ENCODE peak calls at places on chromosomes 4 and X, in ten cellular contexts. K is esophagus muscularis mucosa, I is tibial nerve, O is ovary, M is suprapubic skin, E is A549, U is transverse colon, Q is HepG2, J is sigmoid colon, B is H1. X is an unnamed sample.

GRCh38 chr4:2591189-2591588 is 54.7 kb downstream of the FAM193A start:
- DNase-seq in U (no peak), K (no peak), Q (no peak), J (no peak), M (no peak), I (no peak), B (no peak), O (peak; percentile 28), E (no peak), X (peak; percentile 54)

GRCh38 chrX:150158554-150159332 is 204.4 kb upstream of the MAMLD1 start:
- DNase-seq in M (no peak), U (no peak), Q (no peak), I (no peak), B (no peak), K (peak; percentile 31), E (no peak), O (no peak), J (no peak), X (peak; percentile 19)

GRCh38 chr4:165537028-165537648 is 158.3 kb downstream of the CPE start:
- DNase-seq in I (no peak), B (no peak), U (no peak), E (peak; percentile 38), O (no peak), Q (peak; percentile 40), K (no peak), M (no peak), J (no peak), X (peak; percentile 32)

GRCh38 chrX:134734343-134735001 is 76.2 kb upstream of the PLAC1 start:
- DNase-seq in M (no peak), Q (no peak), O (peak; percentile 75), E (no peak), B (no peak), K (no peak), I (no peak), J (no peak), U (no peak), X (peak; percentile 29)

GRCh38 chr4:1008840-1009646 is 2.4 kb upstream of the FGFRL1 start:
- DNase-seq in U (peak; percentile 53), J (peak; percentile 79), B (no peak), Q (no peak), E (no peak), I (no peak), M (no peak), K (no peak), O (no peak), X (no peak)

GRCh38 chrX:131649741-131650140 is 105.9 kb downstream of the OR13H1 start:
- DNase-seq in U (no peak), B (no peak), J (no peak), O (no peak), I (no peak), M (no peak), K (no peak), E (no peak), Q (no peak), X (no peak)

GRCh38 chrX:91434351-91435168 is at the start of gene PABPC5:
- DNase-seq in U (peak; percentile 57), B (peak; percentile 79), O (peak; percentile 86), Q (no peak), E (peak; percentile 35), K (no peak), I (peak; percentile 63), J (peak; percentile 93), M (peak; percentile 80), X (peak; percentile 70)

GRCh38 chrX:119817130-119817690 is 25.8 kb upstream of the RPL39 start:
- DNase-seq in U (no peak), B (no peak), J (no peak), O (no peak), M (no peak), I (no peak), E (no peak), K (no peak), Q (no peak), X (no peak)

GRCh38 chrX:130216312-130216711 is 44.5 kb downstream of the RAB33A start:
- DNase-seq in B (no peak), E (no peak), J (no peak), Q (no peak), M (no peak), K (no peak), O (no peak), I (no peak), U (no peak), X (no peak)

GRCh38 chr4:146654648-146654975 is 15.9 kb downstream of the POU4F2 start:
- DNase-seq in M (no peak), J (no peak), B (no peak), E (no peak), U (no peak), Q (no peak), I (no peak), O (no peak), K (peak; percentile 0), X (no peak)

GRCh38 chrX:129262912-129263311 is 260.4 kb downstream of the SMARCA1 start:
- DNase-seq in Q (peak; percentile 50), K (no peak), U (no peak), I (no peak), B (no peak), J (no peak), M (no peak), E (no peak), O (no peak), X (no peak)

GRCh38 chrX:47497274-47497673 is 14.3 kb upstream of the ZNF41 start:
- DNase-seq in M (no peak), U (no peak), B (no peak), K (no peak), I (no peak), Q (no peak), E (peak; percentile 5), O (no peak), J (no peak), X (peak; percentile 30)

GRCh38 chrX:35098419-35098818 is 155.8 kb downstream of the FAM47B start:
- DNase-seq in I (no peak), Q (no peak), J (no peak), U (no peak), B (no peak), E (no peak), K (no peak), O (no peak), M (no peak), X (no peak)

GRCh38 chrX:137166591-137166990 is 132.8 kb upstream of the GPR101 start:
- DNase-seq in M (no peak), E (no peak), B (peak; percentile 57), Q (no peak), O (no peak), J (no peak), U (no peak), K (no peak), I (no peak), X (peak; percentile 8)

GRCh38 chrX:77640702-77641101 is 145.3 kb downstream of the ATRX start:
- DNase-seq in B (no peak), U (no peak), O (no peak), Q (no peak), K (no peak), J (no peak), M (no peak), E (no peak), I (no peak), X (no peak)

GRCh38 chr4:156442961-156443360 is 489.3 kb upstream of the CTSO start:
- DNase-seq in B (no peak), I (no peak), Q (no peak), M (no peak), U (no peak), J (no peak), E (no peak), O (no peak), K (no peak), X (no peak)

GRCh38 chr4:158181906-158182305 is 9.1 kb upstream of the GASK1B start:
- DNase-seq in O (no peak), B (no peak), Q (no peak), U (no peak), J (no peak), E (no peak), I (no peak), K (no peak), M (no peak), X (no peak)

GRCh38 chr4:187227907-187228699 is 504.4 kb upstream of the FAT1 start:
- DNase-seq in Q (no peak), M (no peak), J (no peak), B (no peak), K (no peak), U (no peak), E (no peak), I (no peak), O (no peak), X (no peak)

DNA sequence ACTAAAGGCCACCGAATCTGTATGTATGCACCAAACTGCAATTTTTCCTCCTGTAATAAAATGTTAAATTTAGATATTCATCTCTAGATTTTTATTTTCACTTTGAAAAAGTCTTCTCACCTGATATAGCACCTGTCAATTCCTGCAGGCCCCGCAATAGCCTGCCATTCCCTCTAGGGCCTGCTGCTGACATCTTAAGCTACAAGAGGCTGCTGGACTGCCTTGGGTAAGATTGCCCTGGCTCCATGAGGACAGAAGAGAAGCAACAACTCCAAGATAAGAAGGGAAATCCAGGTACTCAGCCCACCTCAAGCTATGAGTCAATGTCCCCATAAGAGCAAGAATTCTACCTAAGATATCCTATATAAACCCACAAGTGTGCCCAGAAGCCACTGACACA is 230.2 kb upstream of the AGTR2 start:
- DNase-seq in K (no peak), M (no peak), I (no peak), U (no peak), E (no peak), Q (no peak), J (no peak), B (no peak), O (no peak), X (no peak)
- TF ChIP-seq EP300 in K (no peak), M (no peak), I (no peak), U (no peak), E (no peak), Q (no peak), J (no peak), B (no peak), O (no peak), X (no peak)

GRCh38 chrX:11628399-11628798 is 37.3 kb downstream of the ARHGAP6 start:
- DNase-seq in J (no peak), E (no peak), Q (no peak), B (no peak), I (no peak), O (no peak), K (no peak), U (no peak), M (no peak), X (no peak)
- TF ChIP-seq EP300 in J (no peak), E (no peak), Q (no peak), B (no peak), I (no peak), O (no peak), K (no peak), U (no peak), M (no peak), X (no peak)

DNA sequence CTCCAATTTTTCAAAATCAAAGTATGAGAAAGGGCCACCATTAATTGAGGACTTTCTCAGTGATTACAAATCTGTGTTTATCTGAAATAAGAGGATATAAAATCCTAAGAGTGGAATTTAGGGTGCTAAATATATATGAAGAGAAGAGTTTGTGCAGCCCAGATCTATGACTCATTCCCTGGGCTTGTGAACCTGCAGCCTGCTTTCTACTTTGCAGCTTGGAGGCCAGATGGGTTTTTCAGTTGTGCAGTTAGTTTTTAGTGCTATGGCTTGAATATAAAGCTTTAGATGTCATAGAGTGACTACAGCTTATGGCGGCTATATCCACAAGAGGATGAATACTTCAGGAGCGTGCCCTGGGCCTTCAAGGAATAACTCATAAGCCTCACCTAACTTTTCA is 1391.1 kb downstream of the FSTL5 start:
- DNase-seq in I (no peak), J (no peak), U (no peak), K (no peak), O (no peak), M (no peak), E (no peak), B (no peak), Q (no peak), X (no peak)
- TF ChIP-seq EP300 in I (no peak), J (no peak), U (no peak), K (no peak), O (no peak), M (no peak), E (no peak), B (no peak), Q (no peak), X (no peak)

GRCh38 chrX:110733166-110733565 is 62.5 kb downstream of the CHRDL1 start:
- DNase-seq in I (no peak), J (no peak), O (no peak), U (no peak), E (no peak), Q (no peak), M (no peak), B (no peak), K (no peak), X (no peak)
- TF ChIP-seq EP300 in I (no peak), J (no peak), O (no peak), U (no peak), E (no peak), Q (no peak), M (no peak), B (no peak), K (no peak), X (no peak)

X was measured in SK-N-SH.